ENCODE peak calls at places on chromosomes 3 and 15, in five cellular contexts. T is cardiac muscle cell, Q is ascending aorta, O is fibroblast of villous mesenchyme, P is heart left ventricle. H is an unnamed sample.
A peak's percentile ranks its signal among the peaks of the same experiment; 100 is the strongest.

GRCh38 chr3:138187296-138188012 is at the start of gene ARMC8:
- DNase-seq in O (peak; percentile 86), T (peak; percentile 76), Q (peak; percentile 73), P (peak; percentile 55), H (peak; percentile 57)

GRCh38 chr3:138364356-138365252 is 16.2 kb downstream of the MRAS start:
- DNase-seq in O (no peak), T (no peak), Q (no peak), P (no peak), H (no peak)

GRCh38 chr3:151476344-151477018 is 15.6 kb upstream of the IGSF10 start:
- DNase-seq in T (peak; percentile 79), O (no peak), P (no peak), Q (no peak), H (no peak)

GRCh38 chr3:159803444-159803843 is 185.2 kb upstream of the IL12A start:
- DNase-seq in T (no peak), O (no peak), Q (no peak), P (no peak), H (no peak)

GRCh38 chr15:64804619-64805018 is 20.8 kb downstream of the PIF1 start:
- DNase-seq in O (no peak), T (no peak), P (no peak), Q (no peak), H (no peak)

GRCh38 chr15:77632760-77633133 is at the start of gene LINGO1:
- DNase-seq in P (peak; percentile 48), O (no peak), T (peak; percentile 71), Q (no peak), H (peak; percentile 24)

GRCh38 chr3:49351521-49352011 is 6.6 kb downstream of the GPX1 start:
- DNase-seq in P (no peak), Q (no peak), O (peak; percentile 86), T (no peak), H (peak; percentile 96)

GRCh38 chr3:131708216-131708615 is 205.4 kb upstream of the MRPL3 start:
- DNase-seq in P (no peak), T (no peak), O (no peak), Q (no peak), H (no peak)

GRCh38 chr3:136075218-136075808 is 109.8 kb downstream of the PPP2R3A start:
- DNase-seq in Q (peak; percentile 87), O (peak; percentile 86), P (peak; percentile 66), T (peak; percentile 78), H (peak; percentile 84)

GRCh38 chr3:136141891-136142290 is 54.2 kb downstream of the MSL2 start:
- DNase-seq in T (no peak), O (no peak), P (no peak), Q (no peak), H (peak; percentile 89)

GRCh38 chr3:118970819-118971218 is 63.8 kb downstream of the IGSF11 start:
- DNase-seq in Q (no peak), O (no peak), T (no peak), P (peak; percentile 37), H (no peak)

GRCh38 chr3:124092811-124093210 is 100.9 kb upstream of the ROPN1 start:
- DNase-seq in T (no peak), P (no peak), Q (no peak), O (no peak), H (no peak)

GRCh38 chr15:50055333-50056278 is 63.4 kb downstream of the ATP8B4 start:
- DNase-seq in T (no peak), P (no peak), Q (no peak), O (peak; percentile 96), H (no peak)

GRCh38 chr3:72567474-72567873 is 280.8 kb downstream of the SHQ1 start:
- DNase-seq in Q (no peak), O (no peak), T (no peak), P (no peak), H (no peak)

DNA sequence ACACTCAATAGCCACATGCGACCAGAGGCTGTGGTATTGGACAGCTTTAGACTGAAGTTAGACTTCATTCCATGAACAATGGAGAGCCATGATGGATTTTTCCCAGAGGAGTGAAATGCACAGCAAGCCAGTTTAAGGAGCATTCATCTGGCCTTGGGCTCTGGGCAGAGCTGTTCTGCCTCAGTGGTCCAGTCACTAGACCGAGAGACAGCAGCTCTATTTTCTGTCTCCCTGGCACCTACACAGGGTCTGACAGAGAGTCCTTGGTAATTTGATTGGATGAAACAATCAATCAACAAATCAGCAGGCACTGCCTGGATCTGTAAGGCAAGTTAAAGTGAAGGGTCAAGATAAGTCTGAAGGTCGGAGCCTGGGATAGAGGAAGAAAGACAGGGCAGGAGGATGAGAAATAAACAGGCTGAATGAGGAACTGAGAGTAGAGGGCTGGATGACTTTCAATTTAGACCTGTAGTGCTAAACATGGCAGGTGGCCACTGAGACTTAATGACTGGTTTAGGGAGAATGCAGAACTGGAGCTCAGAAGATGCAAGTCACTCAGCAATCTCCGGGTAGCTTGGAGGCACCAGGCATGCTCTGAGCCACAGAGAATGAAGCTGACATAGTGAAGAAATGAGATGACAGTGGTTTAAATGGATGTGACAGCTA is 98.5 kb upstream of the SLC25A36 start:
- DNase-seq in P (no peak), O (no peak), T (no peak), Q (no peak), H (no peak)
- H3K4me3 ChIP-seq in P (no peak overlapping the region), O (no peak overlapping the region), T (no peak overlapping the region), Q (no peak overlapping the region), H (no peak overlapping the region)

GRCh38 chr3:177041021-177041729 is 156.1 kb downstream of the TBL1XR1 start:
- DNase-seq in O (peak; percentile 29), Q (no peak), P (no peak), T (peak; percentile 15), H (peak; percentile 74)

GRCh38 chr3:177037241-177037640 is 160.0 kb downstream of the TBL1XR1 start:
- DNase-seq in Q (no peak), O (no peak), T (no peak), P (no peak), H (peak; percentile 62)

GRCh38 chr3:177039875-177040274 is 157.4 kb downstream of the TBL1XR1 start:
- DNase-seq in O (no peak), P (no peak), Q (no peak), T (no peak), H (peak; percentile 60)

GRCh38 chr3:177041730-177042551 is 155.3 kb downstream of the TBL1XR1 start:
- DNase-seq in P (no peak), O (peak; percentile 36), T (no peak), Q (no peak), H (no peak)
- TF ChIP-seq CTCF in P (no peak), O (no peak), T (no peak), Q (no peak), H (no peak)

DNA sequence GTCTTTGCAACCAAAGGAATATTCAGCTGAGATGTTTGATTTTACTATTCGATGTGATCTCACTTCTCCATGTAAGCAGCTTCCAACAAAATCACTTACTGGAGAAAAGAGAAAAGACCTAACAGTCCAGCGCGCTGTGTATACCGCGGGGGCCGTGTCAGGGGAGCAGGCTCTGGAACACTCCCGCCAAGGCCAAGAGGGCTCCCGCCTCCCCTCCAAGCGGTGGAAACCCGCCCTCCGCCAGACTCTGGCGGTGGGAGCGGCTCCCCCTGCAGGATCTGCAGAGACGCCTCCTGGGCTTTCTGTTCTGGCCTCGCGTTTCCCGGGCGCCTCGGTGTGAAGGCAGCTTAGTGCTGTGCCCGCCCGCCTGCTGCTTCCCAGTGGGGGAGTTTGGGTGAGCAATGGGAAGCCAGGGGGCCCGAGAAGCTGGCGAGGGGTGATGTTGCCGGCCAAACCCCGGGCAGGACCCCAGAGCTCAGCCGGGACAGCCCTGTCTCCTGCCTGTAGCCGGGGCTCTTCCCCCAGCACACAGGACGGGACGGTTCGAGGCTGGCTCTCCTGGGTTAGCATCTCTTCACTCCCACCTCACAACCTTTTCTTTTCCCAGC is 36.3 kb downstream of the CHST14 start:
- DNase-seq in T (peak; percentile 91), O (peak; percentile 76), P (peak; percentile 78), Q (peak; percentile 82), H (peak; percentile 69)
- H3K4me3 ChIP-seq in T (no peak overlapping the region), O (peak overlapping the region; percentile 39), P (no peak overlapping the region), Q (peak overlapping the region; percentile 57), H (peak overlapping the region; percentile 11)

DNA sequence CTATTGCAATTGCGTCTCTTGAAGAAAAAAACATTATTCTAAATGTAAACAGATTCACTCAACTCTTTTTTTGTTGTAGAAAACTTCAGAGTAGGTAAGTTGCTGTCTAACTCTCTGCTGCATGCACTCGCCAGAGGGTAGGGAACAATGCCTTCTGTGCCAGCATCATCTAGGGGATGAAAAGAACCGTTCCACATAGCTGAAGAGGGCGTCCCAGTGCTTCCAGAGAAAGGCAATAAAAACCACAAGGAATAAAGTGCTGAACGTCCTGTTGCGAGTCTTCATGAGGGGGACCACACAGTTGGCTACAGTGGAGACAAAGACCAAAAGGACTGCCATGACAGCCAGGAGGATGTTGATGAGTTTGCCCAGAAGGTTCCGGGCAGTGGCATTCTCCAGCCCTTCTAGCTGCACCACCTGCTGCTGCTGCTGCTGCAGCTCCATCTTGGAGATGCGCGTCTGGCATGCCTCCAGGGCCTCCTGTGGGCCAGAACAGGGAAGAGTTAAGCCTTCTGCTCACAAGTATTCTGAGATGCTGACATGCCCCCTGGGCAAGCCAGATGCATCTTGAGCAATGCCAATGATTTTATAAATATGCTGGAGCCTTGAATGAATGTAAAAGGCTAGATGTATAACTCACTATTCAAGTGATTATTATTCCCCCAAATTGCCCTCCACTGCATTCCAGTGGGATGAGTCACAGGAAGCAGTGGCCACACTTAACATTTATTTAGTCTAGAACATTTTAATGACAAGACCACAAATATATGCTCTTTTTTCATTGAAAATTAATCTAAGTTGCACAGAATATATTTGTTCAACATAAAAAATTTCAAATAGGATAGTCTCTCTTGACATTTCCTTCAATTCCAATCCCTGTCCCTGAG is 45.1 kb upstream of the PLXND1 start:
- DNase-seq in T (no peak), P (no peak), Q (no peak), O (peak; percentile 82), H (peak; percentile 67)
- TF ChIP-seq CTCF in T (no peak), P (no peak), Q (no peak), O (no peak), H (peak; percentile 15)

GRCh38 chr15:71888797-71889196 is 78.4 kb downstream of the NR2E3 start:
- DNase-seq in Q (no peak), T (no peak), O (no peak), P (no peak), H (no peak)

GRCh38 chr15:71889385-71889784 is 79.0 kb downstream of the NR2E3 start:
- DNase-seq in Q (no peak), O (no peak), T (no peak), P (no peak), H (no peak)

GRCh38 chr15:71892335-71892734 is 82.0 kb downstream of the NR2E3 start:
- DNase-seq in O (peak; percentile 19), Q (no peak), P (no peak), T (no peak), H (no peak)

GRCh38 chr15:71891026-71891425 is 80.7 kb downstream of the NR2E3 start:
- DNase-seq in P (no peak), O (no peak), T (peak; percentile 71), Q (no peak), H (no peak)

GRCh38 chr15:71889947-71890346 is 79.6 kb downstream of the NR2E3 start:
- DNase-seq in P (no peak), T (no peak), Q (no peak), O (no peak), H (no peak)
- H3K4me3 ChIP-seq in P (no peak overlapping the region), T (no peak overlapping the region), Q (no peak overlapping the region), O (no peak overlapping the region), H (no peak overlapping the region)

GRCh38 chr3:62201438-62202035 is 171.8 kb downstream of the FEZF2 start:
- DNase-seq in Q (no peak), O (peak; percentile 39), P (no peak), T (peak; percentile 46), H (peak; percentile 47)
- TF ChIP-seq CTCF in Q (peak; percentile 49), O (peak; percentile 59), P (peak; percentile 56), T (peak; percentile 60), H (peak; percentile 61)

H was measured in epithelial cell of esophagus.